ENCODE peak calls at places on chromosomes 5 and 9, in six cellular contexts. One of them, this sample, is unnamed.

GRCh38 chr5:50711280-50711679 is 44.8 kb downstream of the PARP8 start:
- DNase-seq in Karpas-422: peak; percentile 50
- DNase-seq in fibroblast of lung: no peak
- DNase-seq in adrenal gland: peak; percentile 63
- DNase-seq in hepatocyte: peak; percentile 9
- DNase-seq in heart right ventricle: no peak
- DNase-seq in this sample: peak; percentile 8

GRCh38 chr9:119834064-119834620 is 464.9 kb upstream of the BRINP1 start:
- DNase-seq in Karpas-422: no peak
- DNase-seq in fibroblast of lung: no peak
- DNase-seq in adrenal gland: no peak
- DNase-seq in hepatocyte: no peak
- DNase-seq in heart right ventricle: no peak
- DNase-seq in this sample: peak; percentile 64

GRCh38 chr9:101571114-101571513 is 23.7 kb downstream of the PPP3R2 start:
- DNase-seq in Karpas-422: no peak
- DNase-seq in fibroblast of lung: no peak
- DNase-seq in adrenal gland: no peak
- DNase-seq in hepatocyte: no peak
- DNase-seq in heart right ventricle: no peak
- DNase-seq in this sample: no peak

GRCh38 chr5:16669776-16670175 is 53.0 kb upstream of the RETREG1 start:
- DNase-seq in Karpas-422: no peak
- DNase-seq in fibroblast of lung: peak; percentile 79
- DNase-seq in adrenal gland: no peak
- DNase-seq in hepatocyte: no peak
- DNase-seq in heart right ventricle: no peak
- DNase-seq in this sample: no peak

GRCh38 chr5:174533771-174534221 is 190.6 kb upstream of the MSX2 start:
- DNase-seq in Karpas-422: no peak
- DNase-seq in fibroblast of lung: peak; percentile 96
- DNase-seq in adrenal gland: no peak
- DNase-seq in hepatocyte: peak; percentile 60
- DNase-seq in heart right ventricle: no peak
- DNase-seq in this sample: no peak

GRCh38 chr5:79562351-79563246 is 48.7 kb upstream of the HOMER1 start:
- DNase-seq in Karpas-422: no peak
- DNase-seq in fibroblast of lung: peak; percentile 53
- DNase-seq in adrenal gland: no peak
- DNase-seq in hepatocyte: no peak
- DNase-seq in heart right ventricle: no peak
- DNase-seq in this sample: no peak

GRCh38 chr5:31471916-31472315 is 60.0 kb downstream of the DROSHA start:
- DNase-seq in Karpas-422: no peak
- DNase-seq in fibroblast of lung: no peak
- DNase-seq in adrenal gland: no peak
- DNase-seq in hepatocyte: peak; percentile 7
- DNase-seq in heart right ventricle: no peak
- DNase-seq in this sample: no peak

GRCh38 chr9:76403352-76403751 is 9.1 kb upstream of the RFK start:
- DNase-seq in Karpas-422: peak; percentile 65
- DNase-seq in fibroblast of lung: peak; percentile 83
- DNase-seq in adrenal gland: no peak
- DNase-seq in hepatocyte: peak; percentile 44
- DNase-seq in heart right ventricle: no peak
- DNase-seq in this sample: no peak

GRCh38 chr9:5839572-5839902 is 6.6 kb upstream of the ERMP1 start:
- DNase-seq in Karpas-422: no peak
- DNase-seq in fibroblast of lung: no peak
- DNase-seq in adrenal gland: no peak
- DNase-seq in hepatocyte: no peak
- DNase-seq in heart right ventricle: no peak
- DNase-seq in this sample: no peak

GRCh38 chr5:97844797-97845196 is 661.8 kb upstream of the RIOK2 start:
- DNase-seq in Karpas-422: no peak
- DNase-seq in fibroblast of lung: no peak
- DNase-seq in adrenal gland: no peak
- DNase-seq in hepatocyte: no peak
- DNase-seq in heart right ventricle: no peak
- DNase-seq in this sample: no peak

GRCh38 chr5:180755601-180756000 is 15.7 kb upstream of the OR2Y1 start:
- DNase-seq in Karpas-422: no peak
- DNase-seq in fibroblast of lung: no peak
- DNase-seq in adrenal gland: no peak
- DNase-seq in hepatocyte: no peak
- DNase-seq in heart right ventricle: no peak
- DNase-seq in this sample: no peak

GRCh38 chr5:14039576-14039975 is 95.1 kb upstream of the DNAH5 start:
- DNase-seq in Karpas-422: no peak
- DNase-seq in fibroblast of lung: peak; percentile 82
- DNase-seq in adrenal gland: no peak
- DNase-seq in hepatocyte: no peak
- DNase-seq in heart right ventricle: no peak
- DNase-seq in this sample: no peak

GRCh38 chr5:175878544-175879438 is 7.4 kb downstream of the CPLX2 start:
- DNase-seq in Karpas-422: no peak
- DNase-seq in fibroblast of lung: no peak
- DNase-seq in adrenal gland: no peak
- DNase-seq in hepatocyte: peak; percentile 52
- DNase-seq in heart right ventricle: no peak
- DNase-seq in this sample: no peak

GRCh38 chr9:76658510-76659231 is 105.6 kb upstream of the PCA3 start:
- DNase-seq in Karpas-422: peak; percentile 81
- DNase-seq in fibroblast of lung: peak; percentile 62
- DNase-seq in adrenal gland: no peak
- DNase-seq in hepatocyte: peak; percentile 74
- DNase-seq in heart right ventricle: no peak
- DNase-seq in this sample: no peak

GRCh38 chr5:80269991-80270438 is 14.2 kb upstream of the SERINC5 start:
- DNase-seq in Karpas-422: no peak
- DNase-seq in fibroblast of lung: no peak
- DNase-seq in adrenal gland: no peak
- DNase-seq in hepatocyte: no peak
- DNase-seq in heart right ventricle: no peak
- DNase-seq in this sample: no peak

GRCh38 chr5:119063579-119064379 is 7.1 kb upstream of the DMXL1 start:
- DNase-seq in Karpas-422: no peak
- DNase-seq in fibroblast of lung: peak; percentile 52
- DNase-seq in adrenal gland: no peak
- DNase-seq in hepatocyte: peak; percentile 24
- DNase-seq in heart right ventricle: no peak
- DNase-seq in this sample: peak; percentile 12

GRCh38 chr5:6676702-6677101 is 36.5 kb upstream of the TENT4A start:
- DNase-seq in Karpas-422: no peak
- DNase-seq in fibroblast of lung: peak; percentile 4
- DNase-seq in adrenal gland: no peak
- DNase-seq in hepatocyte: no peak
- DNase-seq in heart right ventricle: no peak
- DNase-seq in this sample: no peak

GRCh38 chr9:110591526-110591925 is 12.0 kb upstream of the SVEP1 start:
- DNase-seq in Karpas-422: no peak
- DNase-seq in fibroblast of lung: peak; percentile 53
- DNase-seq in adrenal gland: no peak
- DNase-seq in hepatocyte: no peak
- DNase-seq in heart right ventricle: no peak
- DNase-seq in this sample: no peak

GRCh38 chr5:151094054-151094858 is 13.4 kb upstream of the TNIP1 start:
- DNase-seq in Karpas-422: no peak
- DNase-seq in fibroblast of lung: peak; percentile 23
- DNase-seq in adrenal gland: no peak
- DNase-seq in hepatocyte: peak; percentile 50
- DNase-seq in heart right ventricle: no peak
- DNase-seq in this sample: no peak

GRCh38 chr5:74227081-74227480 is 413.4 kb downstream of the ENC1 start:
- DNase-seq in Karpas-422: no peak
- DNase-seq in fibroblast of lung: no peak
- DNase-seq in adrenal gland: no peak
- DNase-seq in hepatocyte: no peak
- DNase-seq in heart right ventricle: no peak
- DNase-seq in this sample: no peak

GRCh38 chr5:102975457-102976182 is 144.3 kb downstream of the GIN1 start:
- DNase-seq in Karpas-422: no peak
- DNase-seq in fibroblast of lung: peak; percentile 67
- DNase-seq in adrenal gland: no peak
- DNase-seq in hepatocyte: no peak
- DNase-seq in heart right ventricle: no peak
- DNase-seq in this sample: no peak

GRCh38 chr9:123637940-123638634 is 282.1 kb downstream of the CRB2 start:
- DNase-seq in Karpas-422: no peak
- DNase-seq in fibroblast of lung: peak; percentile 20
- DNase-seq in adrenal gland: no peak
- DNase-seq in hepatocyte: no peak
- DNase-seq in heart right ventricle: no peak
- DNase-seq in this sample: no peak

GRCh38 chr9:111963995-111964394 is 67.4 kb downstream of the UGCG start:
- DNase-seq in Karpas-422: no peak
- DNase-seq in fibroblast of lung: no peak
- DNase-seq in adrenal gland: no peak
- DNase-seq in hepatocyte: no peak
- DNase-seq in heart right ventricle: no peak
- DNase-seq in this sample: no peak

GRCh38 chr5:579746-580366 is 32.3 kb upstream of the CEP72 start:
- DNase-seq in Karpas-422: no peak
- DNase-seq in fibroblast of lung: no peak
- DNase-seq in adrenal gland: no peak
- DNase-seq in hepatocyte: no peak
- DNase-seq in heart right ventricle: no peak
- DNase-seq in this sample: no peak

GRCh38 chr5:121189569-121190305 is 661.9 kb upstream of the FTMT start:
- DNase-seq in Karpas-422: no peak
- DNase-seq in fibroblast of lung: peak; percentile 59
- DNase-seq in adrenal gland: peak; percentile 16
- DNase-seq in hepatocyte: peak; percentile 54
- DNase-seq in heart right ventricle: no peak
- DNase-seq in this sample: no peak

GRCh38 chr9:135371535-135371934 is 108.0 kb upstream of the PPP1R26 start:
- DNase-seq in Karpas-422: no peak
- DNase-seq in fibroblast of lung: no peak
- DNase-seq in adrenal gland: no peak
- DNase-seq in hepatocyte: no peak
- DNase-seq in heart right ventricle: no peak
- DNase-seq in this sample: no peak

GRCh38 chr5:59039296-59040006 is 456.6 kb downstream of the RAB3C start:
- DNase-seq in Karpas-422: no peak
- DNase-seq in fibroblast of lung: peak; percentile 80
- DNase-seq in adrenal gland: peak; percentile 69
- DNase-seq in hepatocyte: peak; percentile 81
- DNase-seq in heart right ventricle: peak; percentile 85
- DNase-seq in this sample: peak; percentile 60

GRCh38 chr9:37971107-37971459 is 67.2 kb upstream of the SLC25A51 start:
- DNase-seq in Karpas-422: no peak
- DNase-seq in fibroblast of lung: peak; percentile 58
- DNase-seq in adrenal gland: no peak
- DNase-seq in hepatocyte: no peak
- DNase-seq in heart right ventricle: no peak
- DNase-seq in this sample: no peak

GRCh38 chr9:37969130-37969529 is 65.2 kb upstream of the SLC25A51 start:
- DNase-seq in Karpas-422: no peak
- DNase-seq in fibroblast of lung: peak; percentile 66
- DNase-seq in adrenal gland: peak; percentile 77
- DNase-seq in hepatocyte: peak; percentile 87
- DNase-seq in heart right ventricle: peak; percentile 41
- DNase-seq in this sample: no peak

GRCh38 chr9:37971691-37972090 is 67.8 kb upstream of the SLC25A51 start:
- DNase-seq in Karpas-422: no peak
- DNase-seq in fibroblast of lung: no peak
- DNase-seq in adrenal gland: no peak
- DNase-seq in hepatocyte: no peak
- DNase-seq in heart right ventricle: no peak
- DNase-seq in this sample: no peak

GRCh38 chr9:37969558-37970300 is 65.8 kb upstream of the SLC25A51 start:
- DNase-seq in Karpas-422: no peak
- DNase-seq in fibroblast of lung: no peak
- DNase-seq in adrenal gland: no peak
- DNase-seq in hepatocyte: no peak
- DNase-seq in heart right ventricle: no peak
- DNase-seq in this sample: no peak

GRCh38 chr9:37970301-37971106 is 66.6 kb upstream of the SLC25A51 start:
- DNase-seq in Karpas-422: no peak
- DNase-seq in fibroblast of lung: no peak
- DNase-seq in adrenal gland: no peak
- DNase-seq in hepatocyte: no peak
- DNase-seq in heart right ventricle: no peak
- DNase-seq in this sample: no peak
- H3K4me1 ChIP-seq in Karpas-422: peaks cover 47% of the 10 kb centered on the region
- H3K4me1 ChIP-seq in fibroblast of lung: peaks cover 16% of the 10 kb centered on the region
- H3K4me1 ChIP-seq in adrenal gland: peaks cover 8% of the 10 kb centered on the region
- H3K4me1 ChIP-seq in hepatocyte: peaks cover 61% of the 10 kb centered on the region
- H3K4me1 ChIP-seq in heart right ventricle: peaks cover 12% of the 10 kb centered on the region
- H3K4me1 ChIP-seq in this sample: peaks cover 5% of the 10 kb centered on the region

GRCh38 chr9:108478871-108479332 is 376.9 kb downstream of the ACTL7B start:
- DNase-seq in Karpas-422: no peak
- DNase-seq in fibroblast of lung: peak; percentile 89
- DNase-seq in adrenal gland: no peak
- DNase-seq in hepatocyte: peak; percentile 38
- DNase-seq in heart right ventricle: no peak
- DNase-seq in this sample: no peak

GRCh38 chr9:108476574-108476973 is 379.2 kb downstream of the ACTL7B start:
- DNase-seq in Karpas-422: no peak
- DNase-seq in fibroblast of lung: peak; percentile 44
- DNase-seq in adrenal gland: no peak
- DNase-seq in hepatocyte: no peak
- DNase-seq in heart right ventricle: no peak
- DNase-seq in this sample: no peak

GRCh38 chr9:108475813-108476212 is 380.0 kb downstream of the ACTL7B start:
- DNase-seq in Karpas-422: no peak
- DNase-seq in fibroblast of lung: no peak
- DNase-seq in adrenal gland: no peak
- DNase-seq in hepatocyte: no peak
- DNase-seq in heart right ventricle: no peak
- DNase-seq in this sample: no peak

GRCh38 chr9:108478431-108478837 is 377.4 kb downstream of the ACTL7B start:
- DNase-seq in Karpas-422: no peak
- DNase-seq in fibroblast of lung: peak; percentile 97
- DNase-seq in adrenal gland: peak; percentile 63
- DNase-seq in hepatocyte: peak; percentile 55
- DNase-seq in heart right ventricle: no peak
- DNase-seq in this sample: no peak

GRCh38 chr9:108477538-108478006 is 378.2 kb downstream of the ACTL7B start:
- DNase-seq in Karpas-422: no peak
- DNase-seq in fibroblast of lung: peak; percentile 86
- DNase-seq in adrenal gland: no peak
- DNase-seq in hepatocyte: peak; percentile 43
- DNase-seq in heart right ventricle: no peak
- DNase-seq in this sample: no peak
- H3K4me1 ChIP-seq in Karpas-422: no peaks in the 10 kb centered on the region
- H3K4me1 ChIP-seq in fibroblast of lung: peaks cover 33% of the 10 kb centered on the region
- H3K4me1 ChIP-seq in adrenal gland: peaks cover 10% of the 10 kb centered on the region
- H3K4me1 ChIP-seq in hepatocyte: peaks cover 41% of the 10 kb centered on the region
- H3K4me1 ChIP-seq in heart right ventricle: peaks cover 6% of the 10 kb centered on the region
- H3K4me1 ChIP-seq in this sample: peaks cover 7% of the 10 kb centered on the region

GRCh38 chr9:136535070-136535469 is 10.8 kb downstream of the NOTCH1 start:
- DNase-seq in Karpas-422: peak; percentile 94
- DNase-seq in fibroblast of lung: no peak
- DNase-seq in adrenal gland: no peak
- DNase-seq in hepatocyte: no peak
- DNase-seq in heart right ventricle: no peak
- DNase-seq in this sample: no peak
- H3K4me1 ChIP-seq in Karpas-422: peaks cover 26% of the 10 kb centered on the region
- H3K4me1 ChIP-seq in fibroblast of lung: peaks cover 2% of the 10 kb centered on the region
- H3K4me1 ChIP-seq in adrenal gland: no peaks in the 10 kb centered on the region
- H3K4me1 ChIP-seq in hepatocyte: no peaks in the 10 kb centered on the region
- H3K4me1 ChIP-seq in heart right ventricle: peaks cover 83% of the 10 kb centered on the region
- H3K4me1 ChIP-seq in this sample: peaks cover 3% of the 10 kb centered on the region

GRCh38 chr5:158845941-158846340 is 253.8 kb downstream of the EBF1 start:
- DNase-seq in Karpas-422: no peak
- DNase-seq in fibroblast of lung: no peak
- DNase-seq in adrenal gland: no peak
- DNase-seq in hepatocyte: no peak
- DNase-seq in heart right ventricle: no peak
- DNase-seq in this sample: no peak
- H3K4me1 ChIP-seq in Karpas-422: peaks cover 50% of the 10 kb centered on the region
- H3K4me1 ChIP-seq in fibroblast of lung: no peaks in the 10 kb centered on the region
- H3K4me1 ChIP-seq in adrenal gland: no peaks in the 10 kb centered on the region
- H3K4me1 ChIP-seq in hepatocyte: no peaks in the 10 kb centered on the region
- H3K4me1 ChIP-seq in heart right ventricle: no peaks in the 10 kb centered on the region
- H3K4me1 ChIP-seq in this sample: no peaks in the 10 kb centered on the region

This sample was measured in prostate gland.